ENCODE peak calls at places on chromosome 3, in eight cellular contexts. P is MCF 10A, Y is upper lobe of right lung, N is psoas muscle, Z is AG09309, B is spleen, H is GM20000, F is GM13976. I is an unnamed sample.

GRCh38 chr3:49032646-49033304 is 3.6 kb upstream of the IMPDH2 start:
- DNase-seq in N (no peak), H (no peak), F (no peak), Z (no peak), P (peak; percentile 33), B (no peak), Y (no peak), I (no peak)

GRCh38 chr3:195087321-195087720 is 183.6 kb downstream of the XXYLT1 start:
- DNase-seq in H (no peak), N (no peak), B (peak; percentile 40), F (no peak), Z (no peak), P (no peak), Y (peak; percentile 35), I (no peak)

GRCh38 chr3:5690904-5691532 is 503.5 kb downstream of the EDEM1 start:
- DNase-seq in Z (no peak), P (no peak), F (no peak), B (no peak), H (no peak), N (no peak), Y (no peak), I (no peak)

GRCh38 chr3:98602078-98602678 is 8.8 kb upstream of the CPOX start:
- DNase-seq in N (no peak), H (peak; percentile 55), F (peak; percentile 52), P (peak; percentile 70), Z (peak; percentile 49), Y (no peak), B (no peak), I (no peak)

GRCh38 chr3:4067893-4068292 is 235.3 kb upstream of the SETMAR start:
- DNase-seq in Y (no peak), H (no peak), N (no peak), Z (no peak), P (no peak), B (no peak), F (no peak), I (no peak)

GRCh38 chr3:8204846-8205624 is 296.6 kb upstream of the LMCD1 start:
- DNase-seq in Y (no peak), N (no peak), F (no peak), B (no peak), H (no peak), P (peak; percentile 43), Z (peak; percentile 11), I (no peak)

GRCh38 chr3:119794971-119795612 is 13.2 kb downstream of the NR1I2 start:
- DNase-seq in H (no peak), F (no peak), B (no peak), Y (no peak), N (no peak), P (peak; percentile 18), Z (no peak), I (no peak)

GRCh38 chr3:72889310-72890165 is 1.7 kb downstream of the GXYLT2 start:
- DNase-seq in Z (no peak), N (no peak), H (no peak), Y (no peak), B (no peak), F (no peak), P (no peak), I (no peak)

GRCh38 chr3:185656321-185656840 is 70.3 kb downstream of the SENP2 start:
- DNase-seq in N (peak; percentile 64), Y (no peak), B (no peak), F (no peak), P (peak; percentile 93), Z (peak; percentile 98), H (no peak), I (no peak)

GRCh38 chr3:17412950-17413530 is 329.4 kb downstream of the TBC1D5 start:
- DNase-seq in N (no peak), Z (no peak), P (peak; percentile 66), H (peak; percentile 49), F (peak; percentile 20), Y (no peak), B (no peak), I (no peak)

GRCh38 chr3:8311321-8311720 is 190.3 kb upstream of the LMCD1 start:
- DNase-seq in N (no peak), Z (no peak), F (no peak), B (no peak), Y (no peak), H (no peak), P (no peak), I (no peak)

GRCh38 chr3:4447600-4448561 is 19.2 kb downstream of the SUMF1 start:
- DNase-seq in P (no peak), B (no peak), Z (no peak), N (no peak), Y (no peak), F (no peak), H (no peak), I (no peak)

GRCh38 chr3:189337672-189338071 is 165.9 kb downstream of the TPRG1 start:
- DNase-seq in B (no peak), N (no peak), Z (no peak), Y (no peak), P (no peak), F (no peak), H (no peak), I (no peak)

GRCh38 chr3:189339996-189340395 is 168.2 kb downstream of the TPRG1 start:
- DNase-seq in N (no peak), P (no peak), B (no peak), Z (no peak), Y (no peak), H (no peak), F (no peak), I (no peak)

GRCh38 chr3:189342811-189343210 is 171.0 kb downstream of the TPRG1 start:
- DNase-seq in Z (no peak), P (no peak), N (no peak), B (no peak), H (no peak), Y (no peak), F (no peak), I (no peak)

GRCh38 chr3:189338366-189338765 is 166.6 kb downstream of the TPRG1 start:
- DNase-seq in N (peak; percentile 38), P (no peak), H (no peak), B (no peak), F (no peak), Y (no peak), Z (no peak), I (no peak)

DNA sequence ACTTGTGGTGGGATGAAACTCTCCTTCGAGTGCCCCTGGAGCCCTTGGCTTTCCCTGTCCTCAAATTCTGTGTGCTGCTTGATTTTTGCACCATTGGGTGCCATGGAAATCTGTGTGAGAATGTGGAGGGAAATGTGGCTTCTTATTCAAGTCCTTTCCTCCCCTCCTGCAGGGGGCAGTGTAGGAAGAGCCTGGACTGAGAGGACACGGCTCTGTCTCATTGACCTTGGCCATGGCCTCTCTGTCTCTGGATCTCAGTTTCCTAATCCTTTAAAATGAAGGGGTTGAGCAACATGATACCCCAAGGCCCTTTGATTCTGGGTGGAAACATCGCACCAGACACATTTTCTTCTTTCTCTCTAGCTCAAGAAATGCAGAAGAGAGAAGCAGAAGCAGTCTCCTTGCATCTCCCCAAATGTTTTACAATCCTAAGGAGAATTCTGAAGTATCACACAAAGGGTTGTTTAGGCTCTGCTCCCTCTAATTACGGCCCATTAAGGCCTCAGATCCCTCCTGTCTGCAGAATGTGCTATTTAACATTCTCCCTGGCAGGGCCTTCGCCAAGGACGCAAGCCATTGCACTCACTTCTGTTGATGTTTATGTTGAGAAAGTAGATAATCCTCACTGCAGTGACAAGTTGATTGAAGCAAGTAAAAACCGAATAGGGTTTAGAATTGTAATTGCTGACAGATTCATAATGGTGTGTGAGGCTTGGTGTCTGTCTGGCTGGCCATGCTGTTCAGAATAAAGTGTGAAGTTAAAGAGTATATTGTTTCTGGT is 169.1 kb downstream of the TPRG1 start:
- DNase-seq in Z (no peak), Y (no peak), N (no peak), F (no peak), P (peak; percentile 30), H (no peak), B (no peak), I (no peak)
- TF ChIP-seq CTCF in Z (peak; percentile 9), Y (peak; percentile 8), N (peak; percentile 35), F (no peak), P (peak; percentile 8), H (no peak), B (no peak), I (no peak)

DNA sequence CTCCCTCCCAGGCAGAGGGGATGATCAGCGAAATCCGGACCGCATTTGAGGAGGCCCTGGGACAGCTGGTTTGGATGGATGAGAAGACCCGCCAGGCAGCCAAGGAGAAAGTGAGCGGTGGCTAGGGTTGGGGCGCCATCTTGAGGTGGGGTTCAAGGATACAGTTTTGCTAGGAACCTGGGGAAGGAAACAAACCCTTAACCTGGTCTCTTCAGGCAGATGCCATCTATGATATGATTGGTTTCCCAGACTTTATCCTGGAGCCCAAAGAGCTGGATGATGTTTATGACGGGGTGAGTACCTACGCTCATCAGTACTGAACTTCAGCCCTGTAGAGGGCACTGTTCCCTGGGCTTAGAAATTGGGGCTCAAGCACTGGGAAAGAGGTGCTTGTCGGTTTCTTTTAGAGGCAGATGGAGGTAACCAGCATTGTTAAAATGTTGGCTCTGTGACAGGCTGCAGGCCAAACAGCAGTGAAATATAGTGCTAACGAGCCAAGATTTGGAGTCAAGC is 9.6 kb upstream of the PSMD2 start:
- DNase-seq in Y (peak; percentile 68), H (peak; percentile 77), P (peak; percentile 73), N (peak; percentile 45), F (peak; percentile 82), Z (no peak), B (no peak), I (peak; percentile 28)
- TF ChIP-seq CTCF in Y (peak; percentile 55), H (peak; percentile 44), P (peak; percentile 70), N (peak; percentile 57), F (peak; percentile 39), Z (peak; percentile 70), B (no peak), I (peak; percentile 46)

DNA sequence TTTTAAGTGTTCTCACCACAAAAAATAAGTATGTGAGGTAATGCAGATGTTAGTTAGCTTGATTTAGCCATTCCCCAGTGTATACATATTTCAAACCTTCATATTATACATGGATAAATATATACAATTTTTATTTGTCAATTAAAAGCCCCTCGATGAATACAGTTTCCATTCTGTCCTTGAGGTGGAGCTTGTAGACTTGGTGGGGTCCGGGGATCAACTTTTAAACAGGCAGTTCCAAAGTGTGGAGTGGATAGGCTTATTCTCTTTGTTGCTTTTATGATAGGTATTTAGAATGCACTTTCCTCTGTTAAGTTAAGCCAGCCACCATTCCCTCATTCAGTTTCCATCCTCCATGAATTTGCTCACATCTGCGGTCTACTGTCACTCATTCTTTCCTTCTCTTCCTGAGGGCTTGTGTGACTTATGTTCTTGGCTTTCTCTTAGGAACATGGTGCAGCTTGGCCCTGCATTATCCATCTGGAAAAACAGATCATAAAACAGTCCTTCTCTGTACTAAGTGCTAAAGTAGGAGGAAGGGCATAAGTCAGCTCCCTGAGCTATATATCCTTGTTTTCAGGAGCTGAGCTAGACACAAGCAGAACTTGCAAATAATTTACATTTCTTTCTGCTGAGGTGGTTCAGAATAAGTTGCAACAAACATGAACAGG is 149.1 kb downstream of the NFKBIZ start:
- DNase-seq in Z (no peak), F (no peak), Y (no peak), N (no peak), B (no peak), P (no peak), H (no peak), I (no peak)
- TF ChIP-seq CTCF in Z (no peak), F (no peak), Y (peak; percentile 7), N (no peak), B (no peak), P (no peak), H (no peak), I (no peak)

DNA sequence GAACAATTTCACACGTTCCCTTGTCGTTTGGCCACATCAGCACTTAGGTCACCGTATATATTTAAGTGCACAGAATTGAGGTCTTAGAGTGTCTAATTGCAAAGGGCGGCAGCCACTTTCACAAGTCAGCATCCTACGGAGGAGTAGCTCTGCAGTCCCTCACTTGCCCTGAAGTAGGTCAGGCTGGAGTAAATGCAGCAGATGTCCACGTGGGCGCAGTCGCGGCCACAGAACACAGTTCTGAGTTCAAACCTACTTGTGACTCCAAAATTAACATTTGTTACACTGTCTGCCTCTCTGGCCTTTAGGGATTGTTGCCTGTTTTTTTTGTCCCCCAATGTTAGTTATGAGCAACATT is 85.8 kb downstream of the PDCD6IP start:
- DNase-seq in Y (no peak), P (peak; percentile 37), B (no peak), Z (no peak), H (no peak), F (no peak), N (no peak), I (no peak)
- TF ChIP-seq CTCF in Y (no peak), P (peak; percentile 33), B (no peak), Z (peak; percentile 49), H (no peak), F (peak; percentile 21), N (peak; percentile 30), I (no peak)